ENCODE peak calls at places on chromosomes 1 and 21, in nine cellular contexts. M is osteocyte; R is HuH-7; B is stimulated activated CD8-positive, alpha-beta memory T cell treated with anti-CD3 and anti-CD28 coated beads, Interleukin-15, amount 100 ng/mL, for 24 hours; H is ELR; G is activated CD4-positive, alpha-beta T cell treated with anti-CD3 and anti-CD28 coated beads, Interleukin-2, amount 10 ng/mL, durations not matched to agents 7 days and 5 days; Q is stimulated activated CD4-positive, alpha-beta T cell treated with anti-CD3 and anti-CD28 coated beads, Interleukin-4, amount 100 ng/mL, for 48 hours; P is midbrain; V is astrocyte of the spinal cord. K is an unnamed sample.

GRCh38 chr1:180936110-180937011 is 23.7 kb downstream of the KIAA1614 start:
- DNase-seq in M (no peak), R (no peak), B (no peak), H (no peak), G (no peak), Q (no peak), P (peak; percentile 15), V (no peak), K (no peak)

GRCh38 chr1:64898107-64898861 is 68.1 kb downstream of the JAK1 start:
- DNase-seq in M (no peak), R (peak; percentile 51), B (no peak), H (peak; percentile 98), G (no peak), Q (peak; percentile 25), P (no peak), V (peak; percentile 94), K (peak; percentile 27)

GRCh38 chr1:192159769-192160168 is 1.5 kb downstream of the RGS18 start:
- DNase-seq in M (no peak), R (no peak), B (no peak), H (peak; percentile 8), G (no peak), Q (no peak), P (no peak), V (no peak), K (no peak)

GRCh38 chr1:18908911-18909771 is 6.8 kb upstream of the ALDH4A1 start:
- DNase-seq in M (no peak), R (no peak), B (no peak), H (no peak), G (no peak), Q (no peak), P (no peak), V (no peak), K (no peak)

GRCh38 chr1:81851217-81851616 is 50.5 kb downstream of the ADGRL2 start:
- DNase-seq in M (no peak), R (no peak), B (no peak), H (no peak), G (no peak), Q (no peak), P (no peak), V (no peak), K (no peak)

GRCh38 chr1:234734412-234734835 is 124.4 kb upstream of the IRF2BP2 start:
- DNase-seq in M (no peak), R (no peak), B (no peak), H (no peak), G (no peak), Q (no peak), P (no peak), V (no peak), K (no peak)

GRCh38 chr1:56578963-56579875 is at the start of gene PLPP3:
- DNase-seq in M (peak; percentile 93), R (peak; percentile 80), B (no peak), H (peak; percentile 90), G (no peak), Q (no peak), P (peak; percentile 73), V (peak; percentile 96), K (no peak)

GRCh38 chr1:54118704-54119103 is 34.1 kb downstream of the CDCP2 start:
- DNase-seq in M (no peak), R (no peak), B (no peak), H (peak; percentile 92), G (no peak), Q (no peak), P (no peak), V (peak; percentile 76), K (no peak)

GRCh38 chr1:62800825-62801306 is 16.9 kb downstream of the ATG4C start:
- DNase-seq in M (no peak), R (no peak), B (no peak), H (peak; percentile 63), G (no peak), Q (no peak), P (peak; percentile 34), V (no peak), K (peak; percentile 40)

GRCh38 chr1:150221552-150221951 is 14.4 kb downstream of the ANP32E start:
- DNase-seq in M (no peak), R (no peak), B (no peak), H (peak; percentile 56), G (peak; percentile 20), Q (no peak), P (no peak), V (peak; percentile 36), K (no peak)

GRCh38 chr1:225772848-225773247 is 4.8 kb upstream of the SRP9 start:
- DNase-seq in M (peak; percentile 19), R (no peak), B (no peak), H (no peak), G (no peak), Q (no peak), P (no peak), V (no peak), K (no peak)

GRCh38 chr1:95249929-95250328 is 15.9 kb downstream of the RWDD3 start:
- DNase-seq in M (no peak), R (no peak), B (no peak), H (no peak), G (no peak), Q (no peak), P (no peak), V (no peak), K (no peak)

GRCh38 chr1:183685112-183685713 is 32.1 kb upstream of the APOBEC4 start:
- DNase-seq in M (no peak), R (peak; percentile 34), B (no peak), H (peak; percentile 79), G (peak; percentile 45), Q (peak; percentile 4), P (peak; percentile 24), V (peak; percentile 65), K (peak; percentile 20)

GRCh38 chr1:17165823-17166222 is 39.1 kb upstream of the PADI1 start:
- DNase-seq in M (peak; percentile 17), R (no peak), B (no peak), H (no peak), G (no peak), Q (no peak), P (no peak), V (no peak), K (no peak)

GRCh38 chr1:84711091-84711490 is 20.8 kb upstream of the SSX2IP start:
- DNase-seq in M (no peak), R (no peak), B (no peak), H (no peak), G (no peak), Q (no peak), P (no peak), V (no peak), K (no peak)

GRCh38 chr1:27632387-27633297 is 2.3 kb downstream of the FGR start:
- DNase-seq in M (no peak), R (no peak), B (no peak), H (no peak), G (peak; percentile 42), Q (peak; percentile 42), P (no peak), V (no peak), K (peak; percentile 72)

GRCh38 chr1:113786055-113786454 is 26.2 kb downstream of the RSBN1 start:
- DNase-seq in M (no peak), R (peak; percentile 32), B (no peak), H (no peak), G (no peak), Q (no peak), P (no peak), V (no peak), K (no peak)

GRCh38 chr21:43881283-43881682 is 16.3 kb downstream of the AGPAT3 start:
- DNase-seq in M (no peak), R (no peak), B (no peak), H (no peak), G (no peak), Q (no peak), P (no peak), V (no peak), K (no peak)

GRCh38 chr21:27793901-27794300 is 827.0 kb upstream of the ADAMTS5 start:
- DNase-seq in M (no peak), R (no peak), B (no peak), H (no peak), G (no peak), Q (no peak), P (no peak), V (no peak), K (no peak)

K was measured in GM19239.